ENCODE peak calls at places on chromosomes 6 and 20, in seven cellular contexts. D, K, W, G, X, Z and F are unnamed samples.

GRCh38 chr6:94636780-94637385 is 940.5 kb upstream of the MANEA start:
- DNase-seq in D (peak), K (peak), W (peak), G (peak), X (no peak), Z (peak), F (peak)

GRCh38 chr20:42179768-42180167 is 561.6 kb upstream of the CHD6 start:
- DNase-seq in D (peak), K (no peak), W (peak), G (peak), X (peak), Z (no peak), F (no peak)

GRCh38 chr6:47126647-47127339 is 84.7 kb upstream of the ADGRF1 start:
- DNase-seq in D (peak), K (no peak), W (peak), G (no peak), X (no peak), Z (no peak), F (no peak)

GRCh38 chr6:116291701-116292396 is 12.1 kb upstream of the TSPYL1 start:
- DNase-seq in D (no peak), K (no peak), W (no peak), G (no peak), X (no peak), Z (no peak), F (peak)

GRCh38 chr20:49286689-49287551 is 9.1 kb upstream of the ZNFX1 start:
- DNase-seq in D (peak), K (no peak), W (peak), G (peak), X (no peak), Z (peak), F (peak)

GRCh38 chr6:33750244-33750991 is 3.7 kb upstream of the IP6K3 start:
- DNase-seq in D (no peak), K (no peak), W (no peak), G (no peak), X (no peak), Z (no peak), F (no peak)

GRCh38 chr20:44400671-44401051 is 45.2 kb downstream of the HNF4A start:
- DNase-seq in D (no peak), K (no peak), W (no peak), G (no peak), X (no peak), Z (no peak), F (no peak)

GRCh38 chr20:32984196-32984595 is 20.0 kb downstream of the SUN5 start:
- DNase-seq in D (no peak), K (no peak), W (peak), G (no peak), X (no peak), Z (no peak), F (no peak)

GRCh38 chr6:169224716-169225115 is 28.9 kb downstream of the THBS2 start:
- DNase-seq in D (no peak), K (no peak), W (no peak), G (no peak), X (no peak), Z (no peak), F (no peak)

GRCh38 chr6:81937296-81937937 is 184.9 kb upstream of the TENT5A start:
- DNase-seq in D (peak), K (peak), W (no peak), G (no peak), X (no peak), Z (peak), F (peak)

GRCh38 chr6:25628471-25629201 is 23.4 kb upstream of the SCGN start:
- DNase-seq in D (no peak), K (no peak), W (no peak), G (peak), X (no peak), Z (no peak), F (no peak)

GRCh38 chr6:150005761-150006651 is 19.3 kb downstream of the RAET1L start:
- DNase-seq in D (no peak), K (no peak), W (no peak), G (no peak), X (no peak), Z (no peak), F (no peak)

GRCh38 chr20:52624270-52624669 is 347.9 kb upstream of the TSHZ2 start:
- DNase-seq in D (no peak), K (no peak), W (no peak), G (peak), X (no peak), Z (no peak), F (no peak)

GRCh38 chr6:84150680-84151079 is 76.8 kb downstream of the CEP162 start:
- DNase-seq in D (no peak), K (peak), W (no peak), G (no peak), X (no peak), Z (peak), F (peak)

GRCh38 chr6:40376113-40376650 is 211.0 kb downstream of the LRFN2 start:
- DNase-seq in D (no peak), K (no peak), W (no peak), G (no peak), X (no peak), Z (no peak), F (no peak)

GRCh38 chr6:2596222-2596621 is 154.5 kb downstream of the MYLK4 start:
- DNase-seq in D (no peak), K (no peak), W (peak), G (peak), X (no peak), Z (no peak), F (no peak)

GRCh38 chr6:56652231-56652630 is 9.5 kb upstream of the DST start:
- DNase-seq in D (peak), K (peak), W (no peak), G (no peak), X (no peak), Z (peak), F (peak)

GRCh38 chr6:11584264-11584663 is 46.7 kb downstream of the TMEM170B start:
- DNase-seq in D (no peak), K (no peak), W (peak), G (no peak), X (no peak), Z (peak), F (no peak)

GRCh38 chr20:1660263-1660662 is 2.7 kb upstream of the SIRPG start:
- DNase-seq in D (peak), K (no peak), W (no peak), G (no peak), X (no peak), Z (no peak), F (no peak)

GRCh38 chr6:79463721-79464120 is 73.5 kb downstream of the LCA5 start:
- DNase-seq in D (peak), K (peak), W (peak), G (peak), X (no peak), Z (no peak), F (no peak)

GRCh38 chr6:158853072-158853871 is 34.1 kb upstream of the EZR start:
- DNase-seq in D (peak), K (peak), W (peak), G (peak), X (peak), Z (peak), F (peak)

GRCh38 chr6:44034391-44034861 is 92.8 kb downstream of the MRPL14 start:
- DNase-seq in D (peak), K (peak), W (no peak), G (no peak), X (no peak), Z (no peak), F (no peak)

GRCh38 chr6:12403201-12403826 is 113.2 kb downstream of the EDN1 start:
- DNase-seq in D (peak), K (peak), W (peak), G (no peak), X (no peak), Z (peak), F (peak)

GRCh38 chr20:39222102-39222501 is 260.0 kb downstream of the DHX35 start:
- DNase-seq in D (no peak), K (no peak), W (no peak), G (peak), X (no peak), Z (no peak), F (no peak)

GRCh38 chr6:12569646-12570045 is 146.9 kb upstream of the PHACTR1 start:
- DNase-seq in D (no peak), K (no peak), W (no peak), G (no peak), X (no peak), Z (no peak), F (no peak)

GRCh38 chr6:3751019-3751729 is at the start of gene PXDC1:
- DNase-seq in D (peak), K (peak), W (peak), G (peak), X (no peak), Z (no peak), F (no peak)

GRCh38 chr6:1593286-1593957 is 16.3 kb upstream of the FOXC1 start:
- DNase-seq in D (no peak), K (peak), W (no peak), G (no peak), X (no peak), Z (no peak), F (no peak)

GRCh38 chr6:1591243-1591642 is 18.5 kb upstream of the FOXC1 start:
- DNase-seq in D (no peak), K (no peak), W (no peak), G (no peak), X (no peak), Z (no peak), F (no peak)

GRCh38 chr6:1590580-1590979 is 19.1 kb upstream of the FOXC1 start:
- DNase-seq in D (no peak), K (no peak), W (no peak), G (no peak), X (no peak), Z (no peak), F (no peak)

GRCh38 chr6:1592852-1593251 is 16.9 kb upstream of the FOXC1 start:
- DNase-seq in D (no peak), K (no peak), W (no peak), G (no peak), X (no peak), Z (no peak), F (no peak)

GRCh38 chr6:1591926-1592325 is 17.8 kb upstream of the FOXC1 start:
- DNase-seq in D (no peak), K (no peak), W (no peak), G (no peak), X (no peak), Z (no peak), F (no peak)
- H3K9ac ChIP-seq in D (no peak), K (no peak), W (no peak), G (no peak), X (no peak), Z (no peak), F (no peak)

GRCh38 chr6:167682125-167682524 is 144.6 kb upstream of the AFDN start:
- DNase-seq in D (no peak), K (no peak), W (peak), G (no peak), X (no peak), Z (no peak), F (no peak)
- H3K4me2 ChIP-seq in D (peak), K (no peak), W (no peak), G (no peak), X (no peak), Z (no peak), F (peak)

DNA sequence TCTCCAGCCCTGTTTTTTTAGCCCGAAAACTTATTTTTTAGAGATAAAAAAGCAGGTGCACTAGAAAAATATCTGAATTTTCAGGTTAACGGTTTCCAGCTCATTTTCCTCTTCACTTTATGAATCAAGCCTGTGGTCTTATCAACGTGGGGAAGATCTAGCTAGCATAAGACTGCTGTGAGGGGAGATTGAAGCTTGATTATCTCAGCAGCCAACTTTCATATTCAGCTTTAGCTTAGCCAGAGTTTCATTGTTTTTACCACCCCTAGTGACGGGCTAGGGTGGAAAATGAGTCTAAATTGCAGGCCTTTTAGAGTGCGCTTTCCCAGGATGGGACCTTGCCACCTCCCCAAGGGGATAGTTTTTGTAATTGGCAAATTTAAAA is 11.9 kb upstream of the RBM38 start:
- DNase-seq in D (no peak), K (no peak), W (no peak), G (no peak), X (no peak), Z (no peak), F (no peak)
- H3K27ac ChIP-seq in D (no peak), K (no peak), W (no peak), G (no peak), X (no peak), Z (no peak), F (no peak)

DNA sequence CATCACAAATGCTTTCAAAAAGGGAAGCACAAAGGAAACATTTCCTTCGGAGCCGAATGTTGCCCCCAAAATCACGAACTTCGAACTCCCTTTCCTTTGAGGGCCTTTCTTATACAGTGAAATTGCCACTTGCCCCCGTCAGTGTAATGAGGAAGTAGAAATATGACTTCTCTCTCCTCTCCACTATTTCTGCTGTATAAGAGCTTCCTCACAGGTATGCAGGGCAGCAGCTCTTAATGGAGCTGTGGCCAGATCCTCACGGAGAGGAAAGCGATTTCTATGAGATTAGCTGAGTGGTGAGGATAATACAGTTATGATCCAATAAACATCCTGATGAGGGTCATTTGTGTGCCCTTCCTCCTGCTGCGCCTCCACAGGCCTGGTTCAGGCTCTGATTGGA is 10.8 kb upstream of the CPNE5 start:
- DNase-seq in D (no peak), K (no peak), W (no peak), G (no peak), X (no peak), Z (no peak), F (no peak)
- H3K9ac ChIP-seq in D (no peak), K (no peak), W (no peak), G (no peak), X (no peak), Z (no peak), F (no peak)

DNA sequence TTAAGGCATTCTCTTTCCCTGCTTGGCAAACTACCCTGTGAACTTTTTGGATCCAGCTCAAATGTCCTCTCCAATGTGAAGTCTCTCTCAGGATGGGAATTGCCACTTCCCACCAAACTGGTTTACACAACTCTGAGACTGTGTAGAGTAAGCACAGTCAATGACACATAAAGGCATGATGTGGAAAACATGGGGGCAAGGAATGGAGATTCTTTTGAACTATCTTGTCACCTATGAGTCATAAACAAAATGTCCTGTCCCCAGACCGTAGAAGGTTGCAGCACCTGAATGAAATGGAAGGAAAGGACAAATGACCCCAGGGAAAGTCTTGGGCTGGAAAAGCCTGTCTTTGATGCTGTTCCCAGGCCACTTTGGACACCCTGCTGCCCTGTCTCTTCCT is 11.0 kb upstream of the KIF13A start:
- DNase-seq in D (peak), K (peak), W (no peak), G (no peak), X (no peak), Z (peak), F (no peak)
- H3K4me2 ChIP-seq in D (peak), K (no peak), W (no peak), G (no peak), X (no peak), Z (no peak), F (no peak)

GRCh38 chr6:139701695-139702094 is 327.2 kb upstream of the CITED2 start:
- DNase-seq in D (no peak), K (no peak), W (no peak), G (no peak), X (no peak), Z (no peak), F (no peak)
- H3K27ac ChIP-seq in D (no peak), K (no peak), W (no peak), G (no peak), X (no peak), Z (no peak), F (no peak)

GRCh38 chr6:28489366-28490190 is 26.0 kb downstream of the GPX6 start:
- DNase-seq in D (no peak), K (no peak), W (peak), G (peak), X (peak), Z (peak), F (peak)
- H3K9ac ChIP-seq in D (no peak), K (peak), W (peak), G (peak), X (peak), Z (peak), F (peak)

DNA sequence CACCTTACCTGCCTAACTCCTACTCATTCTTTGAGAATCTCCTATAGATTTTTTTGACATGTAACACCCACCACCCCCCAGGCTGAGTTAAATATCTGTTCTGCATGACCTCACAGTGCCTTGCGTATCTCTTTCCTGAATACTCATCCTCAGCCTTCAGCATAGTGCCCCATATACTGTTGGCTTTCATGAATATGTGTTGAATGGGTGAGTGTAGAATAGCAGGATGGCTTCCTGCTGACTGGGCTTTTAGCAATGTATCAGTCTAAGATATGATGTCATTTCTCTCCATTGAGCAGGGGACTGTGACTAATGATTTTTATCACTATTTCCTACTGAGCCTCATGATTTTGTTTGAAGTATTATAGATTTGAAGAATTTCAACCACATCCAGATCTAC is 361.6 kb upstream of the MARCKS start:
- DNase-seq in D (peak), K (peak), W (peak), G (no peak), X (no peak), Z (peak), F (peak)
- H3K4me2 ChIP-seq in D (no peak), K (no peak), W (no peak), G (no peak), X (no peak), Z (no peak), F (peak)

GRCh38 chr6:143698759-143699750 is 21.3 kb downstream of the PHACTR2 start:
- DNase-seq in D (no peak), K (no peak), W (peak), G (peak), X (no peak), Z (no peak), F (no peak)

GRCh38 chr6:143697401-143697800 is 19.6 kb downstream of the PHACTR2 start:
- DNase-seq in D (no peak), K (no peak), W (no peak), G (no peak), X (no peak), Z (no peak), F (no peak)

GRCh38 chr6:143701343-143702234 is 23.8 kb downstream of the PHACTR2 start:
- DNase-seq in D (no peak), K (no peak), W (no peak), G (no peak), X (no peak), Z (peak), F (no peak)

GRCh38 chr6:143698329-143698728 is 20.6 kb downstream of the PHACTR2 start:
- DNase-seq in D (no peak), K (no peak), W (no peak), G (no peak), X (no peak), Z (no peak), F (no peak)

DNA sequence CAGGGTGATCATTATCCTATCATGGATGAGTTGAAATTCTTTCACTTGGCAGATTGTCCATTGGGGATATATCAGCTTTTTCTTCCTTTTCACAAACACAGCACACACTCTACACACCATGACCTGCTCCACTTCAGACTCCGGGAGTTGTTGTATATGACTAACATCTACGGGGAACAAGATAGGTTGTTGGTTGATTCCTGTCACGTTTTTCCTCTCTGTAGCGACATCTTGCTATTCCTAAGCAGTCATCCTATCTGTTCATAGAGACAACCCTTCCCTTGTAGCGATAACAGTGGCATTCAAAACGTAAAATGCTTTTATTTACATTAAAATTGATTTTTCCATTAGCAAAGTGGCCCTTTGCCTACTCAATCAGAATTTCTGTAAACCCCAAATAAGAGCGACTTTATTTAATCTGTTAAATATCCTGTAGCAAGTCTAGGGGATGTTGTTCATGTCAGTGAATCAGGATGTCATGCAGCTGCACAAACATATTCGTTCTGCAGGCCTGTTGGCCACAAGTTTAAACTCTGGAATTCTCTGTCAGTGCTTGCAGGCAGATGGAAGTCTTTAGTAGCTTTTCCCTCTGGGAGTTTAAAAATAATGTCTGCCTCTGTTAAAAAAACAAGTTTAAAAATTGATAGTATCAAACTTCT is 23.0 kb downstream of the PHACTR2 start:
- DNase-seq in D (no peak), K (no peak), W (no peak), G (no peak), X (no peak), Z (peak), F (peak)
- H3K27ac ChIP-seq in D (no peak), K (no peak), W (no peak), G (no peak), X (no peak), Z (peak), F (peak)

DNA sequence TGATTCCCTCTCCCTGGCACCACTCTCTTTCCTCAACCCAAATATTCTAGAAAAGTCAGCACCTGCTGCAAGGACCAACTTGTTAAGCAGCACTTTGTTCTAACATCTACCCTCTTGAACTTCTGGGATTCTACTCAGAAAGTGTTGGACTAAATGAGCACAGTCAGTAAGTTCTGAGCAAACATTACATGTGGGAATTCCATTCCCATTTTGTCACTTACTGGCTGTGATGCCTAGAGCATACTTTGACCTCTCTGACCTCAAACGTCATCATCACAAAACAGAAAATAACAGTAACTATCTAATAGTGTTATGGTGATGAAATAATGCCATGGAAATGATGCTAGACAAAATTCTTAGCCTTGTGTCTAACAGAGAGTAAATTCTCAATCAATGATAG is 829.4 kb downstream of the EPHA7 start:
- DNase-seq in D (peak), K (no peak), W (peak), G (no peak), X (no peak), Z (peak), F (peak)
- H3K9ac ChIP-seq in D (no peak), K (no peak), W (no peak), G (no peak), X (no peak), Z (no peak), F (no peak)